ENCODE peak calls at places on chromosomes 16 and 17, in four cellular contexts. M is MM.1S, N is OCI-LY7, J is HCT116. Q is an unnamed sample.

GRCh38 chr16:85699224-85699558 is 10.4 kb upstream of the GINS2 start:
- DNase-seq in N (no peak), J (no peak), M (no peak), Q (no peak)

GRCh38 chr17:64694207-64694606 is 32.1 kb upstream of the SMURF2 start:
- DNase-seq in M (no peak), N (no peak), J (peak; percentile 99), Q (peak; percentile 99)

GRCh38 chr16:21161211-21161610 is 2.7 kb downstream of the LDAF1 start:
- DNase-seq in N (no peak), J (no peak), M (no peak), Q (no peak)

GRCh38 chr17:17056167-17056562 is 13.9 kb downstream of the MPRIP start:
- DNase-seq in J (no peak), M (no peak), N (no peak), Q (no peak)

GRCh38 chr16:83574388-83574787 is 233.4 kb upstream of the HSBP1 start:
- DNase-seq in J (peak; percentile 13), M (no peak), N (no peak), Q (peak; percentile 1)

GRCh38 chr16:77212736-77213541 is 13.7 kb downstream of the SYCE1L start:
- DNase-seq in N (peak; percentile 55), M (peak; percentile 19), J (no peak), Q (peak; percentile 44)

GRCh38 chr16:85329059-85329812 is 217.0 kb upstream of the CIBAR2 start:
- DNase-seq in J (peak; percentile 28), N (no peak), M (no peak), Q (no peak)

GRCh38 chr17:31339906-31340661 is 18.7 kb upstream of the EVI2A start:
- DNase-seq in N (no peak), M (no peak), J (no peak), Q (no peak)

GRCh38 chr17:14354807-14355206 is 53.9 kb downstream of the HS3ST3B1 start:
- DNase-seq in J (no peak), M (no peak), N (no peak), Q (no peak)

GRCh38 chr17:38343608-38343980 is at the start of gene GPR179:
- DNase-seq in J (no peak), M (no peak), N (no peak), Q (no peak)

GRCh38 chr16:49340466-49340865 is 33.1 kb upstream of the C16orf78 start:
- DNase-seq in N (peak; percentile 51), J (no peak), M (no peak), Q (no peak)

DNA sequence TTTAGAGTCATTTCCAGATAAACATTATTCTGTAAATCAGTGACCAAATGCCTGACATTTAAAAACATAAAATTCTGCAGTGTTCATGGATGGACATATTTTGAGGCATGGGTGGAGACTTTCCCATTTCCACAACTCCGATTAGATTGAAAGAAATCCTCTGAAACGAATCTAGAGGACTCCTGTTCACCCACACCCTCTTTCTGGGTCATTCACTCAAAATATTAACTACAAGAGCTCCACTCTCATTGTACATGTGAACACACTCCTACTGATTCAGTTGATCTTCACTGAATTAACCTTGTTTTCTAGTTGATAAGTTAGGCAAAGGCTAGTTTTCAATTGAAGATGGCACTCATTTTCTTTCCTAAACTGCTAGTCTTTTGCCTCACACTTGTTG is 44.1 kb downstream of the GRB7 start:
- DNase-seq in N (no peak), M (no peak), J (no peak), Q (no peak)
- H3K4me1 ChIP-seq in N (peaks cover 76% of the 10 kb centered on the region), M (peaks cover 66% of the 10 kb centered on the region), J (peaks cover 6% of the 10 kb centered on the region), Q (peaks cover 14% of the 10 kb centered on the region)

DNA sequence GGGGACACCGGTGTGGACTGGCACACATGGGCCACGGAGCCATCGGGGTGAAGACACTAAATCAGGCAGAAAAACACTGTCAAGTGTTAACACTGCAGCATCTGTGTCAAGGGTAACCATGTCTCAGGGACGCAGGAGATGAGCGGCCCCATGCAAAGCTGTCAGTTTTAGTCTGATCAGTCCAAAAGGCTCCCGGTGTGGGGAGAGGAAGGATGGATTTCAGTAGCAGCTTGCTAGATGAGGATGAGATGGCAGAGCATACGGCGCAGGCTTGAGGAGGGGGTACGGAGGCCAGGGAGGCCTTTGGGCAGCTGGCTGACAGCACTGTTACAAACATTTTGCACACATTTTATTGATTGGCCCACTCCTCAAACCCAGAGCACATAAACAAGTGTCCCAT is 98.1 kb downstream of the GNAO1 start:
- DNase-seq in N (no peak), M (no peak), J (no peak), Q (no peak)
- H3K4me2 ChIP-seq in N (no peak overlapping the region), M (no peak overlapping the region), J (no peak overlapping the region), Q (no peak overlapping the region)

GRCh38 chr17:59479141-59479540 is 86.3 kb upstream of the DHX40 start:
- DNase-seq in M (no peak), J (no peak), N (no peak), Q (no peak)
- H3K9me2 ChIP-seq in M (no peaks in the 10 kb centered on the region), J (no peaks in the 10 kb centered on the region), N (no peaks in the 10 kb centered on the region), Q (no peaks in the 10 kb centered on the region)

GRCh38 chr16:46736695-46737094 is 11.4 kb downstream of the MYLK3 start:
- DNase-seq in N (no peak), M (no peak), J (no peak), Q (no peak)
- H3K4me1 ChIP-seq in N (peaks cover 3% of the 10 kb centered on the region), M (peaks cover 3% of the 10 kb centered on the region), J (no peaks in the 10 kb centered on the region), Q (no peaks in the 10 kb centered on the region)

GRCh38 chr17:58254803-58255202 is 16.4 kb downstream of the LPO start:
- DNase-seq in M (no peak), N (no peak), J (peak; percentile 22), Q (peak; percentile 35)
- H3K4me2 ChIP-seq in M (no peak overlapping the region), N (no peak overlapping the region), J (peak overlapping the region; percentile 26), Q (no peak overlapping the region)

GRCh38 chr17:60065136-60065535 is 13.6 kb downstream of the HEATR6 start:
- DNase-seq in N (no peak), M (no peak), J (no peak), Q (peak; percentile 71)
- H3K9me2 ChIP-seq in N (no peaks in the 10 kb centered on the region), M (no peaks in the 10 kb centered on the region), J (no peaks in the 10 kb centered on the region), Q (no peaks in the 10 kb centered on the region)

GRCh38 chr17:75645501-75645888 is 12.3 kb downstream of the SMIM5 start:
- DNase-seq in M (peak; percentile 86), J (peak; percentile 90), N (no peak), Q (peak; percentile 99)
- H3K4me1 ChIP-seq in M (peaks cover 48% of the 10 kb centered on the region), J (peaks cover 34% of the 10 kb centered on the region), N (peaks cover 4% of the 10 kb centered on the region), Q (peaks cover 45% of the 10 kb centered on the region)